ENCODE peak calls at places on chromosomes 11 and 22, in five cellular contexts. M is brain microvascular endothelial cell, D is WTC11, B is colonic mucosa, O is AG09319. X is an unnamed sample.

GRCh38 chr11:2893021-2893528 is 7.5 kb upstream of the CDKN1C start:
- DNase-seq in M (no peak), D (no peak), B (no peak), O (no peak), X (no peak)

GRCh38 chr22:48808038-48808960 is 1019.4 kb downstream of the BRD1 start:
- DNase-seq in M (no peak), D (no peak), B (no peak), O (no peak), X (no peak)

GRCh38 chr11:2799881-2800654 is 85.5 kb downstream of the CDKN1C start:
- DNase-seq in M (no peak), D (peak; percentile 9), B (peak; percentile 15), O (no peak), X (no peak)

GRCh38 chr11:16876053-16876752 is 137.8 kb downstream of the C11orf58 start:
- DNase-seq in M (no peak), D (no peak), B (no peak), O (no peak), X (no peak)

GRCh38 chr11:48018561-48019229 is 38.3 kb downstream of the PTPRJ start:
- DNase-seq in M (no peak), D (peak; percentile 40), B (no peak), O (no peak), X (no peak)

GRCh38 chr22:37163618-37164534 is 14.2 kb upstream of the IL2RB start:
- DNase-seq in M (no peak), D (no peak), B (no peak), O (no peak), X (no peak)

GRCh38 chr11:117866526-117866925 is 9.9 kb downstream of the FXYD6 start:
- DNase-seq in M (no peak), D (no peak), B (no peak), O (no peak), X (no peak)

GRCh38 chr22:22943521-22944267 is 56.1 kb downstream of the IGLL5 start:
- DNase-seq in M (no peak), D (peak; percentile 14), B (peak; percentile 13), O (no peak), X (no peak)

GRCh38 chr22:38638734-38639133 is 17.5 kb downstream of the FAM227A start:
- DNase-seq in M (no peak), D (no peak), B (no peak), O (no peak), X (no peak)

GRCh38 chr11:128796275-128796674 is 70.8 kb downstream of the KCNJ1 start:
- DNase-seq in M (peak; percentile 69), D (no peak), B (no peak), O (no peak), X (no peak)

GRCh38 chr11:110338684-110339083 is 42.3 kb upstream of the RDX start:
- DNase-seq in M (no peak), D (no peak), B (no peak), O (no peak), X (no peak)

GRCh38 chr11:2728663-2729332 is 29.0 kb upstream of the KCNQ1OT1 start:
- DNase-seq in M (no peak), D (no peak), B (no peak), O (no peak), X (peak; percentile 40)

GRCh38 chr22:23387827-23388491 is 192.1 kb downstream of the IGLL1 start:
- DNase-seq in M (no peak), D (peak; percentile 10), B (no peak), O (no peak), X (no peak)

GRCh38 chr11:43937434-43938411 is 4.7 kb upstream of the C11orf96 start:
- DNase-seq in M (peak; percentile 64), D (no peak), B (no peak), O (no peak), X (no peak)
- TF ChIP-seq CTCF in M (peak; percentile 31), D (no peak), B (no peak), O (no peak), X (no peak)

GRCh38 chr11:44758996-44759395 is 32.2 kb downstream of the TSPAN18 start:
- DNase-seq in M (no peak), D (no peak), B (no peak), O (no peak), X (no peak)

GRCh38 chr11:44761546-44761961 is 34.8 kb downstream of the TSPAN18 start:
- DNase-seq in M (no peak), D (no peak), B (no peak), O (no peak), X (no peak)

GRCh38 chr11:44759743-44760476 is 33.1 kb downstream of the TSPAN18 start:
- DNase-seq in M (no peak), D (no peak), B (no peak), O (no peak), X (no peak)

GRCh38 chr11:44760477-44760872 is 33.7 kb downstream of the TSPAN18 start:
- DNase-seq in M (no peak), D (no peak), B (no peak), O (no peak), X (no peak)

DNA sequence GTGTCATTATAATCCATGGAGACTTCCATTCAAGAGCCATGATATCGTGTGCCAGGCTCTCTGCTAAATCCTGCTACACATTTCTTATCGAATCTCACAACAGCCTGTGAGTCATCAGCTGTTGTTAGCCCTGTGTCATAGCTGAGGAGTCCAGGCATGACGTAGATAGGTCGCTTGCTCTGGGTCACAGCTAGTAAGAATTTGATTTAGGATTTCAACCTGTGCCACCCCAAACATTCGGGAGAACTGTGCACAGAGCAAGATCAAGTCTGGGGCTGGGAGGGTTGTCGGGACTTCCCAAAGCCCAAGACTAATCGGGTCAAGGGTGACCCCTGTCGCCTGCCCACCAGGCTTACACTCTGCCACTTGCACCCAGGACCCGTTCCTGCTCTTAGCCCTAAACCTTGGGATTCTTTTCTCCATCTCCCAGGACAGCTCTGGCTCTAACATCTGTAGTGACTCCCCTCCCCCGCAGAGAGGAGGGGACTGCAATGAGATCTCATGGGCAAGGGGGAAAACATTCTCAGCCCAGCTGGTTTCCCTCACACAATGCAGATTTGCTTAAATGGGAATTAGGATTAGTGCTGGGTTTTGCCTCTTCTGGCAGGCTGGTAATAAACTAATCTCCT is 34.3 kb downstream of the TSPAN18 start:
- DNase-seq in M (peak; percentile 92), D (peak; percentile 66), B (no peak), O (peak; percentile 29), X (no peak)
- TF ChIP-seq CTCF in M (peak; percentile 7), D (peak; percentile 57), B (no peak), O (no peak), X (no peak)

GRCh38 chr22:47601666-47602065 is 839.2 kb downstream of the TBC1D22A start:
- DNase-seq in M (no peak), D (no peak), B (no peak), O (no peak), X (no peak)
- TF ChIP-seq CTCF in M (no peak), D (no peak), B (no peak), O (no peak), X (no peak)

GRCh38 chr11:4826425-4826824 is 5.3 kb downstream of the OR51F2 start:
- DNase-seq in M (peak; percentile 28), D (no peak), B (no peak), O (no peak), X (no peak)
- TF ChIP-seq CTCF in M (peak; percentile 17), D (peak; percentile 17), B (peak; percentile 27), O (no peak), X (peak; percentile 45)

GRCh38 chr22:50267591-50268390 is 2.4 kb downstream of the MAPK11 start:
- DNase-seq in M (no peak), D (peak; percentile 74), B (peak; percentile 73), O (no peak), X (no peak)
- TF ChIP-seq CTCF in M (peak; percentile 52), D (no peak), B (no peak), O (peak; percentile 10), X (peak; percentile 39)

X was measured in neural crest cell.